ENCODE peak calls at places on chromosomes 4 and X, in seven cellular contexts. R is body of pancreas, P is transverse colon, K is iPS DF 6.9, G is right cardiac atrium, A is K562, J is tibial artery. C is an unnamed sample. For H3K27me3 and H3K4me1, the result is how much of the 10 kb centered on the place peaks cover.

GRCh38 chrX:45505214-45505613 is 304.5 kb upstream of the DIPK2B start:
- DNase-seq in R (no peak), P (no peak), K (no peak), G (no peak), A (no peak), J (no peak), C (no peak)

GRCh38 chrX:129058405-129058804 is 464.9 kb downstream of the SMARCA1 start:
- DNase-seq in R (no peak), P (no peak), K (no peak), G (no peak), A (no peak), J (no peak), C (no peak)

GRCh38 chr4:36990108-36990872 is 254.3 kb upstream of the NWD2 start:
- DNase-seq in R (no peak), P (no peak), K (no peak), G (no peak), A (peak), J (no peak), C (no peak)

GRCh38 chrX:149827254-149827653 is 45.5 kb downstream of the MAGEA9 start:
- DNase-seq in R (no peak), P (no peak), K (no peak), G (no peak), A (no peak), J (no peak), C (no peak)

GRCh38 chr4:154490261-154490588 is 1.4 kb downstream of the DCHS2 start:
- DNase-seq in R (no peak), P (no peak), K (no peak), G (no peak), A (no peak), J (no peak), C (no peak)

GRCh38 chr4:1539132-1539755 is 133.0 kb upstream of the NKX1-1 start:
- DNase-seq in R (no peak), P (no peak), K (no peak), G (peak), A (no peak), J (no peak), C (no peak)

GRCh38 chrX:51569561-51569960 is 49.2 kb downstream of the CENPVL3 start:
- DNase-seq in R (no peak), P (no peak), K (no peak), G (no peak), A (no peak), J (no peak), C (no peak)

GRCh38 chrX:136784231-136784630 is 3.5 kb upstream of the ARHGEF6 start:
- DNase-seq in R (no peak), P (no peak), K (no peak), G (no peak), A (no peak), J (no peak), C (no peak)

GRCh38 chr4:109434007-109434792 is 585 bp downstream of the SEC24B start:
- DNase-seq in R (peak), P (peak), K (no peak), G (peak), A (peak), J (peak), C (peak)

GRCh38 chr4:176967586-176967985 is 174.9 kb upstream of the VEGFC start:
- DNase-seq in R (no peak), P (no peak), K (no peak), G (no peak), A (no peak), J (no peak), C (no peak)

GRCh38 chr4:158670975-158671664 is 567 bp downstream of the C4orf46 start:
- DNase-seq in R (peak), P (peak), K (no peak), G (peak), A (peak), J (peak), C (peak)

GRCh38 chrX:81390244-81390643 is 188.3 kb downstream of the SH3BGRL start:
- DNase-seq in R (no peak), P (no peak), K (no peak), G (no peak), A (no peak), J (no peak), C (no peak)

GRCh38 chr4:1200425-1201035 is 28.1 kb upstream of the SPON2 start:
- DNase-seq in R (peak), P (peak), K (no peak), G (peak), A (peak), J (peak), C (peak)

GRCh38 chrX:77446029-77446585 is 1.1 kb upstream of the FGF16 start:
- DNase-seq in R (no peak), P (peak), K (no peak), G (no peak), A (no peak), J (no peak), C (no peak)

GRCh38 chr4:47031713-47032404 is 492 bp downstream of the GABRB1 start:
- DNase-seq in R (no peak), P (peak), K (no peak), G (peak), A (no peak), J (no peak), C (no peak)

GRCh38 chr4:8141935-8142334 is 16.7 kb downstream of the ABLIM2 start:
- DNase-seq in R (no peak), P (no peak), K (no peak), G (no peak), A (no peak), J (no peak), C (no peak)
- H3K27me3 ChIP-seq in R (under half), P (under half), K (under half), G (under half), A (under half), J (under half), C (under half)

DNA sequence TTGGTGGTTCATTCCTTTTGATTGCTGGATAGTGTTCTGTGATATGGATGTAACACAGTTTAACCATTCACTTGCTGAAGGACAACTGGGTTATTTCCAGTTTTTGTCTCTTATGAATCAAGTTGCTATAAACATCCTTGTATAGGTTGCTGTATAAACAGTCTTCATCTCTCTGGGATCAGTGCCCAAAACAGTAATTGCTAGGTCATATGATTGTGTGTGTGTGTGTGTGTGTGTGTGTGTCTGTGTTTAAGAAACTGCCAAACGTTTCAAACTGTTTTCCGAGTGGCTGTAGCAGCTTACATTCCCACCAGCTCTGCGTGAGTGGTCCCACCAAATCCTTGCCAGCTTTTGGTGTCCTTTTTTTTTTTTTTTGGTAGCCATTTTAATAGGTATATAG is 60.4 kb downstream of the F11 start:
- DNase-seq in R (no peak), P (peak), K (no peak), G (no peak), A (no peak), J (no peak), C (no peak)
- H3K4me1 ChIP-seq in R (under half), P (under half), K (under half), G (under half), A (under half), J (under half), C (under half)

GRCh38 chrX:112094729-112095128 is 12.2 kb upstream of the TRPC5 start:
- DNase-seq in R (no peak), P (no peak), K (no peak), G (no peak), A (no peak), J (no peak), C (no peak)
- H3K27me3 ChIP-seq in R (under half), P (under half), K (under half), G (under half), A (under half), J (under half), C (under half)

GRCh38 chrX:33204889-33205288 is 6.5 kb downstream of the DMD start:
- DNase-seq in R (no peak), P (no peak), K (no peak), G (no peak), A (no peak), J (no peak), C (no peak)

GRCh38 chrX:33205321-33205720 is 6.0 kb downstream of the DMD start:
- DNase-seq in R (no peak), P (no peak), K (no peak), G (no peak), A (no peak), J (no peak), C (no peak)

GRCh38 chrX:33211356-33212254 is at the start of gene DMD:
- DNase-seq in R (peak), P (peak), K (no peak), G (peak), A (no peak), J (peak), C (no peak)

GRCh38 chrX:33207056-33207455 is 4.3 kb downstream of the DMD start:
- DNase-seq in R (no peak), P (no peak), K (no peak), G (no peak), A (no peak), J (no peak), C (no peak)

DNA sequence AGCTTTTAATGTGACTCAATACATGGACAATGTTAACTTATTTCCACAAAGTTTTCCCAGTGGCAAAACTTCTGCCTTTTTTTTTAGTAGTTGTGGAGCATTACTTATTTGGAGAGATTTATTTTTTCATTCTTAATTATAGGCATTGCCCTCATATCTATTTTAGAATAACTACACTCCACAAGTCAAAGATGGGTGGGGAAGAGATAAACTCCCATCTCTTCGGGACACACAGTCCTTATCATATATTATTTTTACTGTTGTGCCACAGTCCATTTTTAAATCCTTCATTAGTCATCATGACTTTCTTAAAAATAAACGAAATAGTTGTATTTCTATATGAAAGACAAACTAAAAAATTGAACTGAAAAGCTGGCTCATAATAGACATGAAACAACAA is 1.2 kb downstream of the DMD start:
- DNase-seq in R (no peak), P (no peak), K (no peak), G (no peak), A (no peak), J (no peak), C (no peak)
- H3K4me1 ChIP-seq in R (under half), P (under half), K (under half), G (under half), A (under half), J (under half), C (under half)

DNA sequence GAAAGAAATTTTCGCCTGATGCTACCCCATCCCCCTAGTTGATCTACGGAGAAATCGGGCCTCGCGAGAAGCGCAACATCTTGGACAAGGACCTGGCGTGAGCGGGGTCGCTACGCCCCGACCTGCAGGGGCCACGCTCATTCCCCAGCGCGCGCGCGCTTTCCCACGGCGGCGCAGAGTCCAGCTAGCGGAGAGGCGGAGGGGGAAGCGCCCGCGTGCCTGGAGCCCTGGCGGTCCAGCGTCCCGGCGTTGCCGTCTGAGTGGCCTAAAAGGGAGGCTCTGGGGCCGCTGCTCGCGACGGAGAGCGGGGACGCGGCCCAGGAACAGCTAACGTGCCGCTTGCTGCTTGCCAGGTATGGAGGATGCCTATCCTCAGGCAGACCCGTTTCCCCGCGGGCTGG is 6.0 kb upstream of the SOX3 start:
- DNase-seq in R (no peak), P (no peak), K (no peak), G (no peak), A (no peak), J (no peak), C (no peak)
- H3K27me3 ChIP-seq in R (under half), P (half or more), K (under half), G (under half), A (under half), J (half or more), C (under half)

GRCh38 chr4:13543648-13544555 is at the start of gene NKX3-2:
- DNase-seq in R (no peak), P (no peak), K (no peak), G (no peak), A (peak), J (no peak), C (no peak)
- H3K4me1 ChIP-seq in R (half or more), P (under half), K (under half), G (under half), A (under half), J (half or more), C (under half)

DNA sequence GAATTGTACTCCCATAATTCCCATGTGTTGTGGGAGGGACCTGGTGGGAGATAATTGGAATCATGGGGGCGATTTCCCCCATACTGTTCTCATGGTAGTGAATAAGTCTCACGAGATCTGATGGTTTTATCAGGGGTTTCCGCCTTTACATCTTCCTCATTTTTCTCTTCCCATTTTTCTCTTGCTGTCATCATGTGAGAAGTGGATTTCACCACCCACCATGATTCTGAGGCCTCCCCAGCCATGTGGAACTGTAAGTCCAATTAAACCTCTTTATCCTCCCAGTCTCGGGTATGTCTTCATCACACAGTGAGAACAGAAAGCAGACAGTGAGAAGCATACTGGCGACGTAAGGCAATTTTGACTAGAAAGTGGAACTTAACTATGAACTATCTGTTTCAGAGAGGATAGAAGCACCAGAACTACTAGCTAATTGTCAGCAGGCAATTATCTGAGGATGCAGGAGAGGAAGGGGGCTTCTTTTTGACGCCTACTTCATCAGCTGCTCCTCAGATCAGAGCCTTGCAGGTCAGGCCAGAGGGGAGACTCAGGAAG is 8.5 kb upstream of the GPR50 start:
- DNase-seq in R (no peak), P (no peak), K (no peak), G (no peak), A (no peak), J (no peak), C (no peak)
- H3K27me3 ChIP-seq in R (under half), P (under half), K (under half), G (under half), A (under half), J (under half), C (under half)

DNA sequence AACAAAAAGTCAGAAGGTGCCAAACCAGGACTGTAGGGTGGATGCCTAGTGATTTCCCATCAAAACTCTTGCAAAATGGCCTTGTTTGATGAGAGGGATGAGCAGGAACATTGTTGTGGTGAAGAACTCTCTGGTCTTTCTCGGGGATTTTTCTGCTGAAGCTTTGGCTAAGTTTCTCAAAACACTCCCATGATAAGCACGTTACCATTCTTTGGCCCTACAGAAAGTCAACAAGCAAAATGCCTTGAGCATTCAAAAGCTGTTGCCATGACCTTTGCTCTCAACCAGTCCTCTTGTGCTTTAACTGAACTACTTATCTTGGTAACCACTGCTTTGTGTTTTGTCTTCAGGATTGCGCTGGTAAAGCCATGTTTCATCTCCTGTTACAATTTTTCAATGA is 3.0 kb upstream of the SEC31A start:
- DNase-seq in R (no peak), P (no peak), K (no peak), G (no peak), A (no peak), J (no peak), C (no peak)
- H3K4me1 ChIP-seq in R (under half), P (under half), K (under half), G (under half), A (under half), J (under half), C (under half)

DNA sequence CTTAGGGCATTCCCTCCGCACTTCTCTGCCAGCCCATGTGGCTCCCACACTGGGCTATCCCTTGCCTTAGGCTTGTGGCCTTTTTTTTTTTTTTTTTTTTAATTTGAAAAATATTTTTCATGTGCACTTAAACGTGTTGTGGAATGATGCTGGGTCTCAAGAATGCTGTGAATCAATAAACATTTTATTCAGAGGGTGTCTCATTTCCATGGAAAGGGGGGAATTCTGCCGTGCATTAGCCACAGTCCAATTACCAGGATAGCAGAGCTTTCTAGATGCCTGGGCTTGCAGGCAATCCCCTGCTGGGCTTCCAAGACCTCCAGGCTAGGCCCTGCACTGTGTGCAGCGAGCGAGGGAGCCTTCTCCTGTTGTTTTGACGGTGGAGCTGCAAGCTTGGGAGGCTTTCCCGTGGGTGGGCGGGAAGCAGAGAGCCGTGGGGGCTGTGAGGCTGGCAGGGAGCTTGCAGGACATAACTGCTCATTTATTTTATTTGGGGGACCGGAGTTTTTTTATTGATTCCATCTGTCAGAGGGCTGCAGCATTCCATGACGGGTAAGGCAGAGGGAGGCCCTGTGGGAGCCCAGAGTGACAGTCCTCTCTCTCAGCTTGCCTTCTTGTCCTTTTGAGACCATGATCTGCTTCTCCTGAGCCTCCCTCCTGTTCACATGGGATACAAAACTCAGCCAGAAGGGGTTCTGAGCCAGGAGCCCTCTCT is 2.6 kb upstream of the CPZ start:
- DNase-seq in R (no peak), P (no peak), K (no peak), G (no peak), A (no peak), J (no peak), C (no peak)
- H3K27me3 ChIP-seq in R (under half), P (under half), K (under half), G (under half), A (half or more), J (half or more), C (under half)

GRCh38 chrX:154547245-154548027 is at the start of gene IKBKG:
- DNase-seq in R (peak), P (peak), K (no peak), G (peak), A (peak), J (peak), C (peak)

GRCh38 chrX:154546354-154547244 is at the start of gene G6PD:
- DNase-seq in R (peak), P (peak), K (no peak), G (no peak), A (peak), J (no peak), C (peak)

GRCh38 chrX:154544885-154545284 is 1.8 kb downstream of the G6PD start:
- DNase-seq in R (no peak), P (no peak), K (no peak), G (no peak), A (no peak), J (no peak), C (no peak)

GRCh38 chrX:154548028-154548316 is 552 bp downstream of the IKBKG start:
- DNase-seq in R (no peak), P (no peak), K (no peak), G (no peak), A (no peak), J (no peak), C (no peak)

GRCh38 chrX:154545673-154546274 is 872 bp downstream of the G6PD start:
- DNase-seq in R (no peak), P (no peak), K (no peak), G (no peak), A (no peak), J (no peak), C (no peak)
- H3K4me1 ChIP-seq in R (under half), P (under half), K (under half), G (under half), A (under half), J (half or more), C (under half)